ENCODE peak calls at places on chromosomes 7 and 10, in ten cellular contexts. X, N, H, Y, P, G, D, S, J and U are unnamed samples.
A peak's percentile ranks its signal among the peaks of the same experiment; 100 is the strongest.

GRCh38 chr7:128453836-128454804 is 1.6 kb upstream of the HILPDA start:
- DNase-seq in N (no peak), P (peak; percentile 82), H (peak; percentile 89), X (peak; percentile 92), G (peak; percentile 65), D (no peak), S (peak; percentile 96), J (no peak), Y (peak; percentile 77), U (no peak)

GRCh38 chr7:28836661-28837060 is 121.5 kb downstream of the TRIL start:
- DNase-seq in S (no peak), X (no peak), D (no peak), Y (no peak), N (no peak), P (no peak), J (no peak), H (no peak), G (no peak), U (no peak)

GRCh38 chr7:80039255-80039884 is 95.3 kb upstream of the GNAI1 start:
- DNase-seq in H (peak; percentile 9), P (peak; percentile 36), G (no peak), J (no peak), S (no peak), D (no peak), X (no peak), N (no peak), Y (no peak), U (no peak)

GRCh38 chr7:17580141-17580540 is 281.7 kb downstream of the AHR start:
- DNase-seq in Y (no peak), D (peak; percentile 86), P (peak; percentile 94), S (peak; percentile 60), G (no peak), N (no peak), H (no peak), X (no peak), J (peak; percentile 54), U (no peak)

GRCh38 chr7:16587785-16588184 is 57.8 kb downstream of the ANKMY2 start:
- DNase-seq in H (no peak), P (no peak), G (no peak), D (no peak), Y (no peak), J (no peak), X (no peak), S (no peak), N (no peak), U (no peak)

GRCh38 chr7:157800281-157800680 is 463.5 kb downstream of the DNAJB6 start:
- DNase-seq in G (no peak), X (no peak), N (no peak), H (no peak), D (no peak), J (no peak), Y (no peak), S (no peak), P (no peak), U (no peak)

GRCh38 chr10:6200588-6201510 is 1.9 kb upstream of the PFKFB3 start:
- DNase-seq in G (peak; percentile 24), S (peak; percentile 67), X (peak; percentile 41), D (peak; percentile 24), N (no peak), J (peak; percentile 30), Y (peak; percentile 62), H (no peak), P (peak; percentile 35), U (no peak)

GRCh38 chr7:83614112-83614511 is 34.8 kb downstream of the SEMA3E start:
- DNase-seq in N (no peak), J (no peak), Y (no peak), S (peak; percentile 15), X (no peak), P (no peak), H (no peak), D (no peak), G (no peak), U (no peak)

GRCh38 chr10:124648738-124649137 is 95.4 kb downstream of the FAM53B start:
- DNase-seq in Y (no peak), D (peak; percentile 92), P (peak; percentile 95), H (peak; percentile 68), J (no peak), S (peak; percentile 93), G (no peak), N (no peak), X (no peak), U (peak; percentile 69)

GRCh38 chr10:43231523-43232078 is 35.3 kb downstream of the RASGEF1A start:
- DNase-seq in N (no peak), S (no peak), P (no peak), G (no peak), X (peak; percentile 23), J (no peak), D (no peak), H (no peak), Y (peak; percentile 45), U (no peak)

GRCh38 chr10:2985729-2986232 is 81.6 kb upstream of the PFKP start:
- DNase-seq in Y (no peak), J (peak; percentile 64), P (peak; percentile 66), H (peak; percentile 87), X (peak; percentile 45), N (peak; percentile 73), S (peak; percentile 28), D (peak; percentile 64), G (no peak), U (peak; percentile 53)

GRCh38 chr10:12980080-12980656 is 21.3 kb downstream of the CCDC3 start:
- DNase-seq in G (no peak), Y (no peak), X (no peak), D (no peak), H (no peak), S (no peak), N (no peak), J (no peak), P (no peak), U (no peak)

GRCh38 chr7:53611043-53611442 is 575.6 kb downstream of the POM121L12 start:
- DNase-seq in D (peak; percentile 2), J (no peak), N (no peak), P (no peak), X (no peak), S (no peak), H (no peak), G (no peak), Y (no peak), U (no peak)

GRCh38 chr7:2518737-2519118 is 846 bp upstream of the LFNG start:
- DNase-seq in P (no peak), D (no peak), N (no peak), G (no peak), X (no peak), H (no peak), S (no peak), J (no peak), Y (no peak), U (no peak)

GRCh38 chr7:20514364-20514763 is 101.1 kb upstream of the ABCB5 start:
- DNase-seq in S (peak; percentile 61), J (peak; percentile 55), Y (no peak), H (peak; percentile 44), X (no peak), D (peak; percentile 88), N (no peak), G (no peak), P (no peak), U (peak; percentile 53)

GRCh38 chr10:94094540-94094939 is 100.8 kb downstream of the PLCE1 start:
- DNase-seq in N (no peak), H (no peak), J (no peak), P (no peak), X (no peak), Y (no peak), S (no peak), G (no peak), D (no peak), U (no peak)

GRCh38 chr10:94097656-94098055 is 103.9 kb downstream of the PLCE1 start:
- DNase-seq in P (peak; percentile 23), G (no peak), Y (no peak), D (no peak), H (no peak), X (no peak), J (no peak), S (no peak), N (no peak), U (no peak)

GRCh38 chr10:94092848-94093247 is 99.1 kb downstream of the PLCE1 start:
- DNase-seq in J (peak; percentile 10), G (no peak), D (no peak), P (peak; percentile 25), Y (no peak), H (no peak), S (peak; percentile 71), N (no peak), X (no peak), U (no peak)

GRCh38 chr10:94088926-94089381 is 95.2 kb downstream of the PLCE1 start:
- DNase-seq in J (peak; percentile 15), P (peak; percentile 70), N (no peak), H (peak; percentile 42), D (no peak), S (peak; percentile 75), G (no peak), X (no peak), Y (no peak), U (no peak)

GRCh38 chr10:94093286-94093905 is 99.7 kb downstream of the PLCE1 start:
- DNase-seq in D (no peak), S (peak; percentile 18), P (peak; percentile 42), Y (no peak), G (no peak), X (no peak), H (no peak), J (no peak), N (no peak), U (no peak)
- H3K4me2 ChIP-seq in D (no peak overlapping the region), S (no peak overlapping the region), P (no peak overlapping the region), Y (no peak overlapping the region), G (no peak overlapping the region), X (no peak overlapping the region), H (no peak overlapping the region), J (no peak overlapping the region), N (no peak overlapping the region), U (no peak overlapping the region)

GRCh38 chr10:21260060-21260792 is 265.3 kb downstream of the SKIDA1 start:
- DNase-seq in Y (no peak), G (no peak), H (no peak), J (no peak), P (no peak), S (no peak), N (no peak), D (no peak), X (no peak), U (no peak)
- H3K4me2 ChIP-seq in Y (no peak overlapping the region), G (no peak overlapping the region), H (no peak overlapping the region), J (no peak overlapping the region), P (no peak overlapping the region), S (peak overlapping the region; percentile 44), N (no peak overlapping the region), D (no peak overlapping the region), X (no peak overlapping the region), U (no peak overlapping the region)

GRCh38 chr7:66505531-66506451 is 122.9 kb upstream of the KCTD7 start:
- DNase-seq in J (no peak), P (no peak), N (no peak), D (no peak), Y (no peak), G (no peak), X (no peak), S (no peak), H (no peak), U (no peak)
- H3K4me2 ChIP-seq in J (no peak overlapping the region), P (peak overlapping the region; percentile 47), N (no peak overlapping the region), D (peak overlapping the region; percentile 32), Y (no peak overlapping the region), G (no peak overlapping the region), X (no peak overlapping the region), S (no peak overlapping the region), H (no peak overlapping the region), U (peak overlapping the region; percentile 32)

DNA sequence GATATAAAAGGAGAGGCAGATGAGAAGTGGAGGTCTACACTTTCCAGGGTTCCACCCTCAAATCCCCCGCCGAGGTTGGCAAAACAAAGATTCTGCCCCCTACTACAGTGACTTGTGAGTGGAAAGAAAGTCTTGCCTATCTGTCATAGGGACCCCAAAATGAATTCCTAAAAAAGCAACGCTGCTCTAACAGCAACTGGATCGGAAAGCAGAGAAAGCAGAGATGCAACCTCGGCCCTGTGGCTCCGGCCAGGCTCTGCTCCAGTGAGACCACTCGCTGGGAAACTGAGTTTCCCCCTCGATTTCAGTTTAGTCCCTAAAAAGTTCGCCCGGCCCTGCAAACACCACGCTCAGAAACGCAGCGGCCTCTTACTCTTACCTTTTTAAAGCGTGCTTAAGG is 297.9 kb upstream of the NFE2L3 start:
- DNase-seq in N (no peak), P (no peak), Y (no peak), D (no peak), S (no peak), X (no peak), H (no peak), G (no peak), J (no peak), U (no peak)
- H3K4me2 ChIP-seq in N (peak overlapping the region; percentile 61), P (peak overlapping the region; percentile 63), Y (peak overlapping the region; percentile 92), D (no peak overlapping the region), S (peak overlapping the region; percentile 48), X (peak overlapping the region; percentile 57), H (peak overlapping the region; percentile 22), G (no peak overlapping the region), J (peak overlapping the region; percentile 29), U (peak overlapping the region; percentile 98)